ENCODE peak calls at places on chromosomes 3 and 15, in eight cellular contexts. I is brain microvascular endothelial cell, Y is PC-3, D is IMR-90, O is GM23248, G is heart left ventricle, M is mesenchymal stem cell, A is uterus. E is an unnamed sample. For H3K27me3, the result is how much of the 10 kb centered on the place peaks cover.

GRCh38 chr3:50982540-50983325 is 308.0 kb downstream of the DOCK3 start:
- DNase-seq in I (no peak), Y (no peak), D (no peak), O (no peak), G (no peak), M (no peak), A (no peak), E (no peak)

GRCh38 chr3:150312018-150312657 is 96.0 kb upstream of the TSC22D2 start:
- DNase-seq in I (no peak), Y (peak), D (no peak), O (no peak), G (no peak), M (no peak), A (no peak), E (no peak)

GRCh38 chr3:71724584-71725278 is 471 bp downstream of the EIF4E3 start:
- DNase-seq in I (no peak), Y (peak), D (no peak), O (peak), G (peak), M (peak), A (peak), E (no peak)

GRCh38 chr3:45976191-45977091 is 19.2 kb downstream of the FYCO1 start:
- DNase-seq in I (no peak), Y (no peak), D (no peak), O (no peak), G (no peak), M (no peak), A (no peak), E (no peak)

GRCh38 chr3:163655021-163655420 is 1423.3 kb downstream of the SI start:
- DNase-seq in I (no peak), Y (no peak), D (no peak), O (no peak), G (no peak), M (no peak), A (no peak), E (no peak)

GRCh38 chr3:16151109-16151508 is 23.4 kb upstream of the GALNT15 start:
- DNase-seq in I (peak), Y (peak), D (peak), O (peak), G (peak), M (peak), A (peak), E (peak)

GRCh38 chr3:144677118-144677517 is 705.5 kb downstream of the DIPK2A start:
- DNase-seq in I (peak), Y (peak), D (peak), O (peak), G (no peak), M (no peak), A (no peak), E (no peak)

GRCh38 chr3:72953325-72953956 is 43.2 kb upstream of the PPP4R2 start:
- DNase-seq in I (no peak), Y (peak), D (peak), O (peak), G (no peak), M (peak), A (peak), E (no peak)

GRCh38 chr15:82048809-82049208 is 3.0 kb upstream of the MEX3B start:
- DNase-seq in I (no peak), Y (no peak), D (no peak), O (no peak), G (no peak), M (no peak), A (no peak), E (no peak)

GRCh38 chr15:70127797-70128756 is 30.4 kb upstream of the TLE3 start:
- DNase-seq in I (no peak), Y (no peak), D (no peak), O (no peak), G (no peak), M (no peak), A (no peak), E (no peak)

GRCh38 chr3:36058404-36059035 is 321.8 kb upstream of the STAC start:
- DNase-seq in I (no peak), Y (peak), D (no peak), O (no peak), G (no peak), M (no peak), A (no peak), E (no peak)

GRCh38 chr15:81016253-81017068 is 15.7 kb downstream of the TLNRD1 start:
- DNase-seq in I (no peak), Y (no peak), D (no peak), O (peak), G (no peak), M (no peak), A (no peak), E (no peak)

GRCh38 chr3:129123314-129124060 is 1.9 kb upstream of the RAB43 start:
- DNase-seq in I (no peak), Y (no peak), D (peak), O (peak), G (no peak), M (peak), A (no peak), E (no peak)

GRCh38 chr3:182702216-182702615 is 91.1 kb upstream of the ATP11B start:
- DNase-seq in I (no peak), Y (no peak), D (no peak), O (no peak), G (no peak), M (no peak), A (no peak), E (no peak)

GRCh38 chr3:66469220-66469640 is 31.6 kb downstream of the LRIG1 start:
- DNase-seq in I (no peak), Y (no peak), D (peak), O (peak), G (no peak), M (peak), A (no peak), E (no peak)

GRCh38 chr3:84946240-84946639 is 12.5 kb upstream of the CADM2 start:
- DNase-seq in I (no peak), Y (peak), D (no peak), O (no peak), G (no peak), M (no peak), A (no peak), E (no peak)

GRCh38 chr15:56919708-56920637 is 1.5 kb downstream of the TCF12 start:
- DNase-seq in I (peak), Y (peak), D (peak), O (peak), G (peak), M (peak), A (no peak), E (no peak)

GRCh38 chr3:131075632-131076328 is 49.1 kb downstream of the NEK11 start:
- DNase-seq in I (no peak), Y (no peak), D (no peak), O (no peak), G (no peak), M (no peak), A (no peak), E (no peak)

GRCh38 chr3:94532951-94533350 is 470.1 kb downstream of the NSUN3 start:
- DNase-seq in I (no peak), Y (no peak), D (no peak), O (no peak), G (no peak), M (no peak), A (no peak), E (no peak)

GRCh38 chr3:126469479-126469878 is 6.2 kb downstream of the ZXDC start:
- DNase-seq in I (no peak), Y (no peak), D (no peak), O (no peak), G (no peak), M (no peak), A (peak), E (no peak)

GRCh38 chr3:32278714-32279113 is 40.2 kb downstream of the CMTM8 start:
- DNase-seq in I (peak), Y (peak), D (peak), O (peak), G (no peak), M (no peak), A (no peak), E (no peak)

GRCh38 chr3:103218146-103218545 is 783.3 kb downstream of the ZPLD1 start:
- DNase-seq in I (no peak), Y (no peak), D (no peak), O (no peak), G (no peak), M (no peak), A (no peak), E (no peak)

GRCh38 chr3:155391583-155391982 is 98.1 kb upstream of the STRIT1 start:
- DNase-seq in I (peak), Y (peak), D (peak), O (peak), G (peak), M (peak), A (peak), E (no peak)

GRCh38 chr15:27844018-27844666 is 255.0 kb downstream of the OCA2 start:
- DNase-seq in I (peak), Y (peak), D (peak), O (peak), G (no peak), M (peak), A (no peak), E (no peak)

GRCh38 chr15:75431682-75432081 is 19.8 kb downstream of the SIN3A start:
- DNase-seq in I (no peak), Y (no peak), D (no peak), O (no peak), G (no peak), M (peak), A (no peak), E (no peak)

GRCh38 chr3:4426261-4426781 is 40.7 kb downstream of the SUMF1 start:
- DNase-seq in I (peak), Y (no peak), D (peak), O (no peak), G (no peak), M (no peak), A (no peak), E (no peak)

GRCh38 chr3:133503409-133503808 is 70.1 kb upstream of the CDV3 start:
- DNase-seq in I (no peak), Y (no peak), D (no peak), O (no peak), G (no peak), M (no peak), A (no peak), E (no peak)

GRCh38 chr3:133505813-133506212 is 67.7 kb upstream of the CDV3 start:
- DNase-seq in I (no peak), Y (no peak), D (no peak), O (no peak), G (no peak), M (no peak), A (no peak), E (no peak)

GRCh38 chr3:133504736-133505135 is 68.8 kb upstream of the CDV3 start:
- DNase-seq in I (no peak), Y (no peak), D (no peak), O (no peak), G (no peak), M (no peak), A (no peak), E (no peak)

GRCh38 chr3:133509482-133509881 is 64.0 kb upstream of the CDV3 start:
- DNase-seq in I (no peak), Y (no peak), D (peak), O (peak), G (no peak), M (no peak), A (no peak), E (no peak)

GRCh38 chr3:133506215-133506901 is 67.1 kb upstream of the CDV3 start:
- DNase-seq in I (no peak), Y (no peak), D (no peak), O (no peak), G (no peak), M (no peak), A (no peak), E (no peak)
- H3K4me3 ChIP-seq in I (no peak), Y (no peak), D (no peak), O (no peak), G (no peak), M (no peak), A (no peak), E (no peak)

GRCh38 chr15:90547545-90547944 is 17.8 kb downstream of the CRTC3 start:
- DNase-seq in I (no peak), Y (no peak), D (no peak), O (no peak), G (no peak), M (no peak), A (no peak), E (no peak)
- H3K27ac ChIP-seq in I (no peak), Y (no peak), D (no peak), O (no peak), G (no peak), M (no peak), A (no peak), E (no peak)

GRCh38 chr15:96340611-96341464 is 10.3 kb downstream of the NR2F2 start:
- DNase-seq in I (peak), Y (peak), D (peak), O (peak), G (no peak), M (peak), A (peak), E (no peak)
- H3K27me3 ChIP-seq in I (under half), Y (under half), D (under half), O (under half), G (under half), M (under half), A (under half), E (half or more)

DNA sequence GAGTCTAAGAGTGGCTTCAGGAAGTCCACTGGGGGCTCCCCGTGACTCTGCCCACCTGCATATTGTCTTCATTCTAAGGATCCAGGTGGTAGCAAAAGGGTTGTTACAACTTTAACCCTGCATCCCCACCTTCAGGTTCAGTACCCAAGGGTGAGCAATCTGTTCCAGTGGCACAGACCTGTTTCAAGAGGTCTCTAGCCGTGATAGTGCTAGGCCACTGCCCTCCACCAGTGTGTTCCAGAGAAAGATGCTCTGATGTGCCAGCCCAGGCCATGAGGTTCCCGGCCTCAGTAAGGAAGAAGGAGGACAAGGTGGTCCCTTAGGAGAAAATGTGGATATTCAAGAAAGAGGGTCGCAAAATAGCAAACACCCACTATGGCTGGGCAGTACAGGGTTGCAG is 87.0 kb downstream of the IGF1R start:
- DNase-seq in I (no peak), Y (no peak), D (no peak), O (no peak), G (no peak), M (no peak), A (no peak), E (no peak)
- H3K4me3 ChIP-seq in I (no peak), Y (no peak), D (no peak), O (no peak), G (no peak), M (no peak), A (no peak), E (no peak)

DNA sequence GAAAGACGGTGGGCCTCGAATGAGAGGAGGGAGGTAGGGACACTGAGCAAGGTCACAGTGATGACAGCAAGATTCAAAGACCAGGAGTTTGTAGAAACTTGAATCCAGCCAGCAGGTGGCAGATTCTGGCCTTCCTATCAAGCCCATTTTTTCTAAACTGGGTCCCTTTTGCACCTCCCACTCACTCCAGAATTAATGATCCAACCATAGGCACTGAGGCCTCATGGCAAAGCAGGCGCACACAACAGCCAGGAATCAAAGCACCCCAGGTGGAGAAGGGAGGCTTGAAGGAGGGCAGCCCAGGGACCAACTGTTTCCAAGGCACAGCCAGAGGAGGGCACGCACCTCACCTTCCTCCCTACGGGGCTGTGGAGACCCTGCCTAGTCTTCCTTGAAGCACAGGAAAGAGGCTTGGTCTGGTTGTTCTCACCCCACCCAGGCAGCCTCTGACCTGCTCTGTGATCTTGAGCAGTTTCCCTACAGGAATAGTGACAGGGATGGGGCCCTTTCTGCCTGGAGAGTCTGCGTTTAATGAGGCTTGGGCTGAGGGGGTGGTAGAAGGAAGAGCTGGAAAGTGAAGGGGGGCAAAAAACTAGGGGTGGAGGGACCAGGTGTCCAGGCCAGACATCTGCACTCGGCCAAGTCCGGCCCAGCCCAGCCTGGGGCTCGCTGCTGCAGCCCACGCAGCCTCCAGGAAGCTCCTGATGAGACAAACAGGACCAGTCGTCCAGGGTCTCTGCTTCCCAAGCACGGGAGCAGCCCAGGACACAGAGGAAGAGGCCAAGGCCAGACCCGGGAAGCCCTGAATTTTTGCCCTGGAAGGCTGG is 90.0 kb downstream of the ANP32A start:
- DNase-seq in I (peak), Y (peak), D (peak), O (peak), G (peak), M (peak), A (peak), E (peak)
- H3K27ac ChIP-seq in I (no peak), Y (no peak), D (no peak), O (no peak), G (peak), M (peak), A (peak), E (peak)

GRCh38 chr3:42500091-42500490 is 2.4 kb upstream of the VIPR1 start:
- DNase-seq in I (no peak), Y (no peak), D (no peak), O (no peak), G (no peak), M (no peak), A (no peak), E (no peak)

GRCh38 chr3:42499478-42499871 is 3.0 kb upstream of the VIPR1 start:
- DNase-seq in I (no peak), Y (no peak), D (no peak), O (no peak), G (no peak), M (no peak), A (no peak), E (no peak)

GRCh38 chr3:42501321-42501680 is 1.1 kb upstream of the VIPR1 start:
- DNase-seq in I (no peak), Y (no peak), D (no peak), O (no peak), G (no peak), M (no peak), A (no peak), E (no peak)

GRCh38 chr3:42501681-42502428 is 588 bp upstream of the VIPR1 start:
- DNase-seq in I (peak), Y (peak), D (peak), O (peak), G (peak), M (peak), A (no peak), E (peak)

GRCh38 chr3:42500909-42501308 is 1.5 kb upstream of the VIPR1 start:
- DNase-seq in I (no peak), Y (no peak), D (no peak), O (no peak), G (no peak), M (no peak), A (no peak), E (no peak)
- H3K27me3 ChIP-seq in I (under half), Y (under half), D (half or more), O (half or more), G (under half), M (under half), A (under half), E (under half)

DNA sequence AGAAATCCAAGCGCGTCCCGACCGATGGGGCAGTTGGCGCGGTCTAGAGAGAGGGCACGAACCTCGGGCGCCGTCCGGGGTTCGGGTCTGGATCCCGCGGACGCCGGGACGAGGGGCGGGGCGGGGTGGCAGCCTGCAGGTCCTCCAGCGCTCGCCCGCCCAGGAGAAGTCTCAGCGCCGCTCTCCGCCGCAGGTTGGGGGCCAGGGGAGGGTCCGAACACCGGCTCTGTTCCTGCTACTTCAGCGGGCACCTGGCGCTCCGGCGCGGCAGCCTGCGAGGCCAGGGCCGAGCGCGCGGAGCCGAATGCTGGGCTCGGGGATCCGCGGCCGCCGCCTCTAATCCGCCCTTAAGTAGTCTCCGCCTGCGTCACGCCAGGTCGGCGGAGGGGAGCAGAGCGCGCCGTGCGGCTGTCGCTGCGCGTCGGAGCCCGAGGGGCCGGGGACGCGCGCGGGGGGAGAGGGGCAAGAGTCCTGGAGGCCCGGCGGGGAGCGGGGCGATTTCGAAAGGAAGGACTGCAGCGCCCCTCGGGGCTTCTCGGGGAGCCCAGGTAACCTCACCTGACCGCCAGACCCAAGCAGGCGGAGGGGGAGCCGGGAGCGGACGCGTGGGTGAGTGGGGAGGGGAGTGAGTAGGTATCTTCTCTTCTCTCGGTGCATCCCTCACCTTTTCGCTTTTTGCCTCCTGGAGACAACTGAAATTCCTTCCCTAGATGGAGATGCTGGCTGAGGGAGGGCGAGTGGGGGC is at the start of gene GJD2:
- DNase-seq in I (no peak), Y (no peak), D (no peak), O (peak), G (no peak), M (no peak), A (no peak), E (no peak)
- H3K4me3 ChIP-seq in I (no peak), Y (no peak), D (no peak), O (peak), G (peak), M (no peak), A (no peak), E (peak)

E was measured in dorsolateral prefrontal cortex.